ENCODE peak calls at places on chromosomes 11 and 22, in nine cellular contexts. P is MM.1S, Q is upper lobe of right lung, L is Panc1, H is A673, E is nephron progenitor cell, N is epithelial cell of esophagus, G is hepatocyte, T is Calu3. S is an unnamed sample.

GRCh38 chr11:122628691-122629555 is 26.6 kb upstream of the UBASH3B start:
- DNase-seq in N (peak), P (peak), G (peak), T (peak), H (peak), L (peak), E (peak), Q (peak), S (peak)

GRCh38 chr11:46064221-46064620 is 57.0 kb downstream of the PHF21A start:
- DNase-seq in T (no peak), E (no peak), N (peak), P (no peak), Q (no peak), H (no peak), G (no peak), L (no peak), S (no peak)

GRCh38 chr11:6402061-6402470 is 11.8 kb downstream of the SMPD1 start:
- DNase-seq in Q (no peak), N (no peak), T (no peak), G (no peak), E (no peak), P (no peak), H (no peak), L (no peak), S (no peak)

GRCh38 chr22:44116331-44116730 is 64.4 kb upstream of the PARVG start:
- DNase-seq in G (no peak), T (no peak), E (no peak), H (no peak), N (no peak), L (no peak), Q (no peak), P (no peak), S (no peak)

GRCh38 chr11:19116315-19116970 is 525 bp upstream of the ZDHHC13 start:
- DNase-seq in E (no peak), N (no peak), H (no peak), L (no peak), P (no peak), G (no peak), Q (no peak), T (no peak), S (no peak)

GRCh38 chr11:64619811-64620285 is 28.8 kb downstream of the SLC22A12 start:
- DNase-seq in P (no peak), N (peak), H (peak), G (peak), Q (no peak), T (no peak), E (peak), L (no peak), S (no peak)

GRCh38 chr11:27926056-27926455 is 181.9 kb downstream of the KIF18A start:
- DNase-seq in G (no peak), T (no peak), P (no peak), H (no peak), N (no peak), L (no peak), E (no peak), Q (no peak), S (no peak)

GRCh38 chr11:2825261-2825885 is 60.2 kb downstream of the CDKN1C start:
- DNase-seq in Q (peak), P (no peak), T (peak), G (peak), H (no peak), E (no peak), L (no peak), N (no peak), S (no peak)

GRCh38 chr22:40036591-40037225 is 42.0 kb downstream of the FAM83F start:
- DNase-seq in P (peak), H (peak), G (peak), E (peak), Q (peak), L (peak), T (peak), N (peak), S (no peak)

GRCh38 chr22:25546751-25547150 is 17.7 kb upstream of the GRK3 start:
- DNase-seq in E (no peak), G (no peak), P (no peak), Q (no peak), N (no peak), L (no peak), H (no peak), T (no peak), S (no peak)

GRCh38 chr11:19646921-19647320 is 65.7 kb upstream of the NAV2 start:
- DNase-seq in H (no peak), E (no peak), N (no peak), P (no peak), T (no peak), Q (no peak), L (no peak), G (no peak), S (no peak)

GRCh38 chr11:363948-364761 is 5.1 kb upstream of the B4GALNT4 start:
- DNase-seq in T (peak), L (peak), H (peak), E (peak), Q (peak), P (peak), N (peak), G (peak), S (no peak)

GRCh38 chr11:61460474-61460881 is 30.6 kb downstream of the SDHAF2 start:
- DNase-seq in P (no peak), Q (no peak), T (no peak), H (no peak), L (no peak), N (no peak), G (no peak), E (no peak), S (no peak)

GRCh38 chr11:9053631-9054030 is 37.8 kb downstream of the SCUBE2 start:
- DNase-seq in P (no peak), E (no peak), L (no peak), Q (no peak), T (no peak), N (peak), G (no peak), H (no peak), S (no peak)

GRCh38 chr11:102377891-102378290 is 30.9 kb downstream of the BIRC2 start:
- DNase-seq in G (no peak), T (no peak), Q (no peak), P (no peak), E (no peak), L (no peak), N (no peak), H (no peak), S (no peak)

GRCh38 chr11:31841435-31841834 is 30.3 kb upstream of the PAX6 start:
- DNase-seq in Q (no peak), E (no peak), T (no peak), P (no peak), L (no peak), H (no peak), G (no peak), N (no peak), S (no peak)

GRCh38 chr11:33829430-33830141 is 55.3 kb upstream of the FBXO3 start:
- DNase-seq in T (peak), N (peak), G (peak), H (peak), L (peak), E (peak), P (peak), Q (no peak), S (no peak)

GRCh38 chr22:20869234-20869633 is 10.4 kb downstream of the SNAP29 start:
- DNase-seq in H (no peak), L (no peak), Q (no peak), P (no peak), N (no peak), E (no peak), G (no peak), T (no peak), S (no peak)

GRCh38 chr11:13970986-13971385 is 8.5 kb downstream of the SPON1 start:
- DNase-seq in P (peak), L (no peak), H (no peak), N (peak), E (no peak), Q (no peak), G (peak), T (peak), S (no peak)

GRCh38 chr11:2257023-2257700 is 13.2 kb downstream of the ASCL2 start:
- DNase-seq in Q (no peak), N (peak), E (no peak), G (peak), H (no peak), T (peak), L (no peak), P (no peak), S (no peak)

GRCh38 chr11:3130269-3131071 is 34.6 kb downstream of the OSBPL5 start:
- DNase-seq in P (no peak), T (peak), N (peak), H (no peak), L (no peak), G (no peak), Q (peak), E (no peak), S (no peak)

GRCh38 chr22:16824718-16825687 is at the start of gene XKR3:
- DNase-seq in E (no peak), N (no peak), P (peak), G (no peak), L (no peak), Q (no peak), T (no peak), H (no peak), S (no peak)

DNA sequence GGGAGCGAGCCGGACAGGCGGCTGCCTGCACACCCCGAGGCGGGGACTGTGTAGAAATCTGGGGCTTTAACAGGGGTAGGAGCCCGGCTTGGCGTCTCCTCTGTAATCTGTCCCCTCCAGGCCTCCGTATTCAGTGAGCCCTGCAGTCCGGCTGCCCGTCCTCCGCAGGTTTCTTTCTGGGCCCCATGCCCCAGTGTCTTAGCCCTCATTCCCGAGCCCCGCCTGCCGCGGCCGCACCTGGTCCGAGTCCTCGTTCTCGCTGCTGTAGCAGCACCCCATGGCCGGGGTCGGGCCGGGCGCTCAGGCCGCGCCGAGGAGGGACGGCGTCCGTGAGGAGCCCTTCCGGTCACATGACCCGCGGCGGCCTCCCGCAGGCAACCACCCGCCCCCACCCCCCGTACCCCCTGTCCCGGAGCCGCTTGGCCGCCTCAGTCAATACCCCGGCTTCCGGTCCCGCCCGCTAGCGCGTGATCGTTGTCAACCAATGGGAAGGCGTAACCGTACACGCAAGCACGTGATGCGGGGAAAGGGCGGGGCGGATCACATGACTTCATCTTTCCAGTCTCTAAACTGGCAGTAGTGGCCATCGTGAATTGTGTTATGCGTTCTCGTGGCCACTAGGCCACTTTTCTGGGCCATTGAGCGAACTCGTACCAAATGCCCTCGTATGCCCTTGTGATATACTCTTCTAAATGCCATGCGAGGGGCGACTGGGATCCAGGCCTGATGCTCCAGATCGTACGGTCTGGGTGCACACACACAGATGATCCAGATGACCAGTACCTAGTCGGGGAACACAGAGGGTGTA is at the start of gene LAMTOR1:
- DNase-seq in H (peak), N (peak), P (peak), E (peak), L (peak), T (peak), G (peak), Q (peak), S (peak)
- TF ChIP-seq CTCF in H (peak), N (peak), P (peak), E (peak), L (no peak), T (no peak), G (peak), Q (peak), S (peak)

GRCh38 chr11:133830931-133831907 is 14.1 kb downstream of the SPATA19 start:
- DNase-seq in Q (no peak), E (no peak), N (no peak), T (no peak), P (no peak), L (no peak), G (no peak), H (no peak), S (peak)
- TF ChIP-seq CTCF in Q (peak), E (peak), N (no peak), T (no peak), P (no peak), L (peak), G (peak), H (peak), S (no peak)

DNA sequence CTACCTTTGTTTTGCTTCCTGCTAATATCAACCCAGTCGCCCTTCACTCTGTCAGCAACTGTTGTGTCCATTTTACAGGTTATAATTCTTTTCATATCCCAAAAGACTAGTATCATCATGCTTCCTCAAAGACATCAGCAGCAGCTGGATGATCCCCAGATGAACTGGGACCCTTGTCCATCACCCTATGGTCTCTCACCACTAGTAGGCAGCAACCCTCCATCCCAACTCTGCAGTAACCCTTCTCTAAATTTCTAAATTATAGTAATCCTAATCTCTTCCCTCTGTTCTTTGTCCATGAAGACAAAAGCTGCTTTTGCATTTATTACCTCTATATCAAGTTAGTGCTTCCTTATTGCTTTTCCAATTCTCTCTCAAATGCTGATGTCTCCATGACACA is 1025.8 kb downstream of the FAM181B start:
- DNase-seq in N (no peak), E (no peak), Q (no peak), P (no peak), H (peak), G (no peak), T (no peak), L (peak), S (no peak)
- TF ChIP-seq CTCF in N (no peak), E (peak), Q (no peak), P (peak), H (peak), G (peak), T (no peak), L (peak), S (peak)

GRCh38 chr11:5303643-5304042 is 1.9 kb upstream of the OR51B4 start:
- DNase-seq in N (no peak), P (no peak), T (no peak), Q (no peak), H (no peak), E (no peak), G (no peak), L (no peak), S (no peak)
- TF ChIP-seq CTCF in N (no peak), P (no peak), T (no peak), Q (no peak), H (no peak), E (no peak), G (no peak), L (no peak), S (no peak)

GRCh38 chr22:48576333-48577013 is 1251.2 kb downstream of the BRD1 start:
- DNase-seq in H (peak), P (no peak), G (peak), N (no peak), L (no peak), T (no peak), E (peak), Q (no peak), S (no peak)
- TF ChIP-seq CTCF in H (peak), P (no peak), G (peak), N (no peak), L (no peak), T (no peak), E (peak), Q (peak), S (peak)

S was measured in osteocyte.